ENCODE peak calls at places on chromosomes 1 and 21, in six cellular contexts. F is cardiac muscle cell; B is fibroblast of lung; R is endothelial cell of umbilical vein; H is GM23338; W is CD4-positive, alpha-beta T cell. I is an unnamed sample.

GRCh38 chr1:31633117-31633516 is 11.6 kb downstream of the PEF1 start:
- DNase-seq in F (peak), B (no peak), R (no peak), W (no peak), H (peak), I (peak)

GRCh38 chr1:171869097-171869496 is 27.8 kb downstream of the DNM3 start:
- DNase-seq in B (no peak), R (peak), H (no peak), F (peak), W (no peak), I (no peak)

GRCh38 chr1:211537253-211537652 is 41.7 kb downstream of the SLC30A1 start:
- DNase-seq in H (no peak), B (no peak), W (no peak), R (no peak), F (peak), I (no peak)

GRCh38 chr1:78779831-78780230 is 130.2 kb downstream of the IFI44 start:
- DNase-seq in W (no peak), B (peak), R (peak), H (no peak), F (peak), I (no peak)

GRCh38 chr1:161085165-161085564 is 4.2 kb downstream of the NECTIN4 start:
- DNase-seq in F (peak), H (no peak), W (no peak), B (no peak), R (no peak), I (no peak)

GRCh38 chr1:102174259-102174863 is 177.6 kb upstream of the OLFM3 start:
- DNase-seq in H (peak), F (no peak), B (no peak), W (no peak), R (no peak), I (no peak)

GRCh38 chr1:14970115-14970798 is 183.3 kb upstream of the TMEM51 start:
- DNase-seq in R (peak), B (peak), W (no peak), H (peak), F (peak), I (peak)

GRCh38 chr1:81498370-81499184 is 302.2 kb upstream of the ADGRL2 start:
- DNase-seq in H (no peak), F (no peak), B (peak), R (peak), W (no peak), I (no peak)

GRCh38 chr1:57112148-57112547 is 146.3 kb upstream of the C8B start:
- DNase-seq in R (no peak), H (no peak), F (no peak), B (no peak), W (no peak), I (peak)

GRCh38 chr1:156445789-156446263 is 54.7 kb downstream of the MEF2D start:
- DNase-seq in W (peak), F (peak), B (peak), H (peak), R (peak), I (peak)

GRCh38 chr1:190250368-190250767 is 227.3 kb downstream of the BRINP3 start:
- DNase-seq in F (peak), H (no peak), R (no peak), B (no peak), W (no peak), I (no peak)

GRCh38 chr21:23799376-23799775 is 1807.9 kb downstream of the MRPL39 start:
- DNase-seq in H (no peak), R (no peak), F (no peak), B (no peak), W (no peak), I (no peak)

GRCh38 chr1:214332950-214333798 is 52.2 kb downstream of the SMYD2 start:
- DNase-seq in B (peak), H (peak), F (peak), R (peak), W (peak), I (peak)

GRCh38 chr1:245802941-245803665 is 648.3 kb downstream of the KIF26B start:
- DNase-seq in R (no peak), F (no peak), B (no peak), W (no peak), H (no peak), I (no peak)

GRCh38 chr1:115469703-115470476 is 131.8 kb upstream of the NGF start:
- DNase-seq in W (peak), F (peak), R (peak), B (peak), H (peak), I (peak)

GRCh38 chr1:46285730-46286477 is 17.5 kb downstream of the LRRC41 start:
- DNase-seq in B (no peak), F (no peak), R (no peak), H (peak), W (no peak), I (peak)

GRCh38 chr1:150528196-150528595 is 12.6 kb downstream of the FALEC start:
- DNase-seq in R (no peak), W (no peak), F (no peak), B (no peak), H (no peak), I (no peak)

GRCh38 chr1:99264201-99265021 is at the start of gene PLPPR4:
- DNase-seq in B (peak), R (peak), F (peak), W (no peak), H (peak), I (peak)

GRCh38 chr1:156705321-156705917 is at the start of gene CRABP2:
- DNase-seq in W (peak), R (peak), F (peak), B (peak), H (peak), I (peak)

GRCh38 chr1:150550222-150551048 is 1.2 kb downstream of the ADAMTSL4 start:
- DNase-seq in B (peak), F (no peak), W (no peak), H (peak), R (no peak), I (no peak)

GRCh38 chr1:10951977-10952376 is 60.5 kb upstream of the TARDBP start:
- DNase-seq in B (no peak), F (no peak), W (no peak), R (no peak), H (no peak), I (no peak)

GRCh38 chr1:235199441-235199840 is 38.4 kb upstream of the RBM34 start:
- DNase-seq in H (peak), B (peak), W (no peak), F (peak), R (peak), I (peak)

GRCh38 chr1:228368801-228369607 is 37.6 kb downstream of the TRIM11 start:
- DNase-seq in R (no peak), F (peak), H (no peak), B (peak), W (no peak), I (no peak)

GRCh38 chr1:58041621-58042020 is 504.9 kb downstream of the OMA1 start:
- DNase-seq in H (peak), F (no peak), W (no peak), B (no peak), R (no peak), I (peak)

GRCh38 chr1:205672929-205673328 is 7.4 kb downstream of the SLC45A3 start:
- DNase-seq in W (no peak), H (no peak), B (no peak), F (no peak), R (no peak), I (no peak)

GRCh38 chr1:97489834-97490233 is 431.0 kb downstream of the DPYD start:
- DNase-seq in B (peak), R (peak), W (no peak), H (no peak), F (peak), I (peak)

GRCh38 chr1:117698398-117699160 is 92.7 kb downstream of the TENT5C start:
- DNase-seq in H (no peak), W (no peak), R (no peak), F (peak), B (no peak), I (no peak)

GRCh38 chr1:90534116-90534515 is 183.0 kb downstream of the BARHL2 start:
- DNase-seq in F (no peak), W (no peak), R (no peak), B (no peak), H (no peak), I (no peak)

GRCh38 chr1:150876111-150876434 is 326 bp downstream of the ARNT start:
- DNase-seq in H (peak), R (peak), F (peak), B (no peak), W (no peak), I (peak)

GRCh38 chr1:4768553-4768952 is 114.1 kb downstream of the AJAP1 start:
- DNase-seq in F (no peak), W (no peak), B (no peak), H (no peak), R (no peak), I (no peak)

GRCh38 chr1:43358121-43358745 is 548 bp upstream of the CDC20 start:
- DNase-seq in F (no peak), W (no peak), R (peak), B (peak), H (peak), I (peak)

GRCh38 chr1:200890027-200890426 is 4.7 kb upstream of the INAVA start:
- DNase-seq in B (no peak), R (no peak), W (no peak), F (no peak), H (no peak), I (no peak)

GRCh38 chr1:107430540-107431228 is 289.8 kb downstream of the NTNG1 start:
- DNase-seq in B (peak), F (peak), W (no peak), R (peak), H (peak), I (peak)

GRCh38 chr1:54312874-54313316 is 93.3 kb downstream of the SSBP3 start:
- DNase-seq in W (no peak), R (peak), H (peak), B (peak), F (peak), I (no peak)

GRCh38 chr1:54311506-54311905 is 94.7 kb downstream of the SSBP3 start:
- DNase-seq in H (no peak), F (no peak), R (no peak), W (no peak), B (no peak), I (no peak)

GRCh38 chr1:54307305-54307704 is 98.9 kb downstream of the SSBP3 start:
- DNase-seq in B (no peak), R (no peak), W (no peak), F (no peak), H (no peak), I (no peak)

GRCh38 chr1:54309631-54310366 is 96.4 kb downstream of the SSBP3 start:
- DNase-seq in H (peak), B (no peak), W (no peak), R (no peak), F (no peak), I (no peak)

DNA sequence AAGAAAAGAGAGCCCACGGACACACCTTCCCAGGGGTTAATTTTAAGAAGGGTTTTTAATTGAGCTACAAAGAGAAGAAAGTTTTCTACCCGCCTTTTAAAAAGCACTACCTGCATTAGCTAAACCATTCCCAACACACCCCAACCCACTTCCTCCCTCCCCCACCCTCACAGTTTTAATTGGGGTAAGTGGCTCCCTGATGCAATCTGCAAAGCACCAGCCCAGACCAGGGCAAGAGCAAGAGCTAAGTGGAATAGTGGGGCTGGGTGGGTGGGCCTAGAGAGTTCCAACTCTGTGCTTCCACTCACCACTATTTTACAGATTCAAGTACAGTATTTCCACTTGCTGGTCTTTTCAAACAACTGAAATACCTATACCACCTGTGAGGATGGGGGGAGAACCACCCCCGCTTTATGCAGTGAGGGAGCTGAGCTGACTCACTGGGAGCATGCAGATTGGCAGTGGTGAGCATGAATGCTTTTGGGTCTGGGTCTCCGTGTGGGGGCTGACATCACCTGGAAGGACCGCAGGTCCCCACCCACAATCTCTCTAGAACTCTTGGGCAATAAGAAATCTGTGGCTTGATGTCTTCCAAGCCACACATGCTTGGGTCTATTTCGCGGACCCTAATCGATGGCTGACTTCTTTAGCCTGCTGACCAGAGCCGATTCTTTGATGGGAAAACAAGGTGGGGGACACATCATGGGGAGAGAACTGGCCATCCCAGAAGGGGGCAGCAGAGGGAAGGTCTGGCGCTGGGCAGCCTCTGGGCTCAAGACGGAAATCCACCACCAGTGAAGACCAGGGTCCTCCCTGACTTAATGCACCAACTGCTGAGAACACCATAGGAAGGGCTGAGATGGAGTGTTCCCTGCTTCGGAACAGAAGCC is 95.5 kb downstream of the SSBP3 start:
- DNase-seq in W (no peak), F (peak), H (peak), R (peak), B (peak), I (no peak)
- TF ChIP-seq CTCF in W (no peak), F (peak), H (peak), R (peak), B (peak), I (peak)

GRCh38 chr1:62068302-62068936 is 126.2 kb upstream of the L1TD1 start:
- DNase-seq in R (no peak), W (no peak), B (no peak), F (no peak), H (no peak), I (no peak)

GRCh38 chr1:62070384-62071011 is 124.2 kb upstream of the L1TD1 start:
- DNase-seq in R (peak), F (peak), W (no peak), H (peak), B (peak), I (peak)

GRCh38 chr1:62068978-62069377 is 125.7 kb upstream of the L1TD1 start:
- DNase-seq in B (peak), H (no peak), F (peak), W (no peak), R (no peak), I (no peak)

GRCh38 chr1:62064831-62065230 is 129.8 kb upstream of the L1TD1 start:
- DNase-seq in F (no peak), B (no peak), W (no peak), R (no peak), H (no peak), I (peak)

GRCh38 chr1:62066713-62067112 is 127.9 kb upstream of the L1TD1 start:
- DNase-seq in R (no peak), B (no peak), H (no peak), W (no peak), F (no peak), I (no peak)
- H3K27ac ChIP-seq in R (no peak), B (no peak), H (no peak), W (no peak), F (no peak), I (no peak)

GRCh38 chr1:226308723-226309397 is at the start of gene LIN9:
- DNase-seq in B (peak), H (peak), W (peak), R (peak), F (peak), I (peak)

GRCh38 chr1:226310123-226310540 is 1.2 kb upstream of the LIN9 start:
- DNase-seq in R (no peak), H (peak), W (no peak), F (no peak), B (no peak), I (no peak)

GRCh38 chr1:226308166-226308722 is 720 bp downstream of the LIN9 start:
- DNase-seq in H (peak), R (peak), B (no peak), F (no peak), W (peak), I (peak)

GRCh38 chr1:226310637-226311195 is 1.8 kb upstream of the LIN9 start:
- DNase-seq in R (no peak), H (no peak), W (no peak), F (no peak), B (no peak), I (no peak)

GRCh38 chr1:226309398-226310122 is 596 bp upstream of the LIN9 start:
- DNase-seq in F (peak), W (no peak), B (peak), R (no peak), H (peak), I (no peak)
- TF ChIP-seq CTCF in F (no peak), W (no peak), B (peak), R (no peak), H (no peak), I (no peak)

GRCh38 chr1:182120411-182121258 is 59.1 kb upstream of the ZNF648 start:
- DNase-seq in R (no peak), B (no peak), H (no peak), W (no peak), F (peak), I (no peak)
- H3K27ac ChIP-seq in R (no peak), B (no peak), H (no peak), W (no peak), F (no peak), I (no peak)

GRCh38 chr1:23530750-23531651 is at the start of gene E2F2:
- DNase-seq in W (peak), F (peak), H (peak), R (peak), B (peak), I (peak)
- TF ChIP-seq CTCF in W (no peak), F (peak), H (peak), R (no peak), B (no peak), I (peak)